ENCODE peak calls at places on chromosomes 11 and 22, in nine cellular contexts. Z is PC-3, T is hepatocyte, B is fibroblast of lung, M is MM.1S, F is neural progenitor cell, U is osteoblast, Q is mammary epithelial cell, W is HCT116. X is an unnamed sample.

GRCh38 chr11:8186429-8186828 is 17.6 kb upstream of the RIC3 start:
- DNase-seq in M (no peak), W (no peak), U (no peak), Z (no peak), T (no peak), F (no peak), Q (no peak), B (no peak), X (no peak)

GRCh38 chr11:17354070-17354924 is 2.7 kb downstream of the NCR3LG1 start:
- DNase-seq in W (peak; percentile 75), Z (peak; percentile 73), B (peak; percentile 84), F (peak; percentile 71), M (peak; percentile 77), Q (peak; percentile 57), U (peak; percentile 82), T (peak; percentile 78), X (peak; percentile 94)

GRCh38 chr22:17918840-17919239 is 105.5 kb downstream of the MICAL3 start:
- DNase-seq in M (no peak), F (no peak), T (no peak), B (no peak), U (peak; percentile 82), Q (peak; percentile 67), W (no peak), Z (peak; percentile 44), X (no peak)

GRCh38 chr11:64969209-64969608 is 2.7 kb downstream of the MAJIN start:
- DNase-seq in Z (peak; percentile 91), T (no peak), U (peak; percentile 78), W (no peak), M (no peak), F (no peak), B (peak; percentile 14), Q (peak; percentile 85), X (no peak)

GRCh38 chr22:24117942-24118341 is 63.3 kb upstream of the SUSD2 start:
- DNase-seq in Q (no peak), B (no peak), W (no peak), F (peak; percentile 43), M (no peak), Z (no peak), T (no peak), U (peak; percentile 38), X (peak; percentile 54)

GRCh38 chr22:31289335-31289734 is 3.0 kb downstream of the PIK3IP1 start:
- DNase-seq in F (no peak), Z (no peak), B (no peak), W (no peak), M (no peak), U (no peak), T (no peak), Q (no peak), X (no peak)

GRCh38 chr22:44047891-44048301 is 23.8 kb downstream of the PARVB start:
- DNase-seq in U (peak; percentile 68), T (no peak), M (peak; percentile 74), W (no peak), Q (no peak), Z (no peak), B (no peak), F (no peak), X (no peak)

GRCh38 chr22:35581023-35581413 is 36.1 kb downstream of the MB start:
- DNase-seq in B (no peak), W (no peak), Q (no peak), T (no peak), U (no peak), Z (no peak), F (no peak), M (no peak), X (no peak)

GRCh38 chr11:35235944-35236666 is 97.1 kb downstream of the CD44 start:
- DNase-seq in Z (peak; percentile 90), M (no peak), B (no peak), U (no peak), W (peak; percentile 61), Q (peak; percentile 89), F (no peak), T (no peak), X (no peak)

GRCh38 chr22:35580351-35581022 is 36.6 kb downstream of the MB start:
- DNase-seq in T (no peak), F (no peak), M (no peak), B (no peak), Z (no peak), Q (no peak), U (peak; percentile 19), W (no peak), X (no peak)

GRCh38 chr11:74748211-74749126 is at the start of gene RNF169:
- DNase-seq in U (peak; percentile 100), B (peak; percentile 95), T (peak; percentile 98), M (peak; percentile 97), W (peak; percentile 87), F (peak; percentile 97), Q (peak; percentile 93), Z (peak; percentile 97), X (peak; percentile 99)

GRCh38 chr22:26691377-26691716 is 34.0 kb downstream of the MIAT start:
- DNase-seq in U (no peak), Z (no peak), Q (no peak), M (no peak), F (no peak), B (no peak), W (no peak), T (no peak), X (no peak)

GRCh38 chr22:26692215-26692614 is 34.8 kb downstream of the MIAT start:
- DNase-seq in Z (no peak), B (no peak), M (no peak), W (no peak), Q (no peak), F (no peak), U (no peak), T (no peak), X (no peak)

GRCh38 chr22:26701323-26701722 is 43.9 kb downstream of the MIAT start:
- DNase-seq in T (no peak), W (no peak), F (no peak), M (no peak), B (no peak), U (no peak), Q (no peak), Z (no peak), X (no peak)

GRCh38 chr22:26700462-26700861 is 43.1 kb downstream of the MIAT start:
- DNase-seq in Q (no peak), M (no peak), W (no peak), B (no peak), Z (no peak), F (no peak), U (no peak), T (no peak), X (no peak)

DNA sequence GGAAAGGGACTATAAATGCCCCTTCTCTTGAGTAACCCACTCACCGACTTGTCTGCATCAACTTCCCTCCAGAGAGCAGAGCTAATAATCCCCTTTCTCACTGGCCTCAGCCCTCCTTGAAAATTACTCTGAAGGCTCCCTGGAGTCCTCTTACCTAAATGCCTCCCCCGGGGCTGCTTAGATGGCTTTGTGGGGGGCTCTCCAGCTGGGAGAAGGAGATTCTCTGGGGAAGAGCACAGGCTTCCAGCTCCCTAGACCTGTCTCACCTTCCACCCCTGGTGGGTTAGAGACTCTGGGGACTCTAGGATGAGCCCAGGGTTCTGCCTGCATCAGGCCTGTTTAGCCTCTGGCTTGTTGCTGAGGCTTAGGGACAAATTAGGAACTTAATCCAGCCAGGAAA is 39.8 kb downstream of the MIAT start:
- DNase-seq in W (no peak), F (no peak), T (no peak), M (no peak), B (no peak), U (no peak), Q (no peak), Z (no peak), X (peak; percentile 32)
- H3K9me3 ChIP-seq in W (peaks cover 7% of the 10 kb centered on the region), F (peaks cover 9% of the 10 kb centered on the region), T (no peaks in the 10 kb centered on the region), M (no peaks in the 10 kb centered on the region), B (no peaks in the 10 kb centered on the region), U (no peaks in the 10 kb centered on the region), Q (peaks cover 3% of the 10 kb centered on the region), Z (no peaks in the 10 kb centered on the region), X (no peaks in the 10 kb centered on the region)

GRCh38 chr11:12130180-12130980 is 20.0 kb downstream of the MICAL2 start:
- DNase-seq in B (no peak), M (no peak), Z (no peak), Q (no peak), F (no peak), T (no peak), W (no peak), U (no peak), X (no peak)
- H3K79me2 ChIP-seq in B (peaks cover 83% of the 10 kb centered on the region), M (no peaks in the 10 kb centered on the region), Z (peaks cover 85% of the 10 kb centered on the region), Q (peaks cover 96% of the 10 kb centered on the region), F (no peaks in the 10 kb centered on the region), T (peaks cover 32% of the 10 kb centered on the region), W (peaks cover 3% of the 10 kb centered on the region), U (peaks cover 95% of the 10 kb centered on the region), X (no peaks in the 10 kb centered on the region)

GRCh38 chr22:11629661-11630385 is 3898.2 kb upstream of the OR11H1 start:
- DNase-seq in T (no peak), W (no peak), Q (no peak), M (no peak), B (no peak), F (no peak), Z (no peak), U (peak; percentile 81), X (no peak)

GRCh38 chr22:11628651-11629511 is 3899.1 kb upstream of the OR11H1 start:
- DNase-seq in U (peak; percentile 79), T (no peak), F (no peak), Z (no peak), W (no peak), B (no peak), M (no peak), Q (no peak), X (no peak)

GRCh38 chr22:11627798-11628650 is 3900.0 kb upstream of the OR11H1 start:
- DNase-seq in F (no peak), U (peak; percentile 80), B (no peak), Z (no peak), Q (no peak), W (no peak), T (no peak), M (no peak), X (no peak)

GRCh38 chr22:11627436-11627797 is 3900.6 kb upstream of the OR11H1 start:
- DNase-seq in T (no peak), B (no peak), M (no peak), U (peak; percentile 69), W (no peak), F (no peak), Z (no peak), Q (no peak), X (no peak)

GRCh38 chr22:11626422-11626773 is 3901.6 kb upstream of the OR11H1 start:
- DNase-seq in M (no peak), Q (no peak), B (no peak), F (no peak), T (no peak), Z (no peak), W (no peak), U (peak; percentile 38), X (no peak)
- H3K9me3 ChIP-seq in M (no peaks in the 10 kb centered on the region), Q (peaks cover 55% of the 10 kb centered on the region), B (no peaks in the 10 kb centered on the region), F (peaks cover 57% of the 10 kb centered on the region), T (peaks cover 14% of the 10 kb centered on the region), Z (peaks cover 42% of the 10 kb centered on the region), W (peaks cover 36% of the 10 kb centered on the region), U (peaks cover 7% of the 10 kb centered on the region), X (peaks cover 47% of the 10 kb centered on the region)

GRCh38 chr22:33743756-33744155 is 176.5 kb downstream of the LARGE1 start:
- DNase-seq in M (no peak), Z (no peak), W (no peak), Q (no peak), B (no peak), T (no peak), F (no peak), U (no peak), X (no peak)
- H3K79me2 ChIP-seq in M (peaks cover 86% of the 10 kb centered on the region), Z (no peaks in the 10 kb centered on the region), W (no peaks in the 10 kb centered on the region), Q (no peaks in the 10 kb centered on the region), B (no peaks in the 10 kb centered on the region), T (peaks cover 23% of the 10 kb centered on the region), F (peaks cover 47% of the 10 kb centered on the region), U (no peaks in the 10 kb centered on the region), X (no peaks in the 10 kb centered on the region)

GRCh38 chr11:114615448-114616361 is 20.1 kb upstream of the NXPE4 start:
- DNase-seq in Q (no peak), B (no peak), T (no peak), F (no peak), Z (peak; percentile 1), M (no peak), W (no peak), U (no peak), X (no peak)
- H3K9me3 ChIP-seq in Q (peaks cover 15% of the 10 kb centered on the region), B (no peaks in the 10 kb centered on the region), T (no peaks in the 10 kb centered on the region), F (peaks cover 18% of the 10 kb centered on the region), Z (peaks cover 21% of the 10 kb centered on the region), M (no peaks in the 10 kb centered on the region), W (peaks cover 29% of the 10 kb centered on the region), U (no peaks in the 10 kb centered on the region), X (no peaks in the 10 kb centered on the region)